ENCODE peak calls at places on chromosomes 13 and 19, in five cellular contexts. E is thoracic aorta; R is CD8-positive, alpha-beta T cell; T is neuronal stem cell; A is endodermal cell. H is an unnamed sample. For H3K4me1, the result is how much of the 10 kb centered on the place peaks cover.

GRCh38 chr19:30229524-30230174 is 142.5 kb upstream of the ZNF536 start:
- DNase-seq in E (no peak), R (no peak), T (no peak), A (peak), H (peak)

GRCh38 chr13:90483906-90484305 is 863.6 kb upstream of the MIR17HG start:
- DNase-seq in E (no peak), R (no peak), T (no peak), A (no peak), H (no peak)

GRCh38 chr19:49282184-49282583 is 42.8 kb downstream of the SLC6A16 start:
- DNase-seq in E (no peak), R (no peak), T (no peak), A (no peak), H (no peak)

GRCh38 chr13:74715718-74716117 is 581.5 kb upstream of the KLF12 start:
- DNase-seq in E (no peak), R (no peak), T (no peak), A (no peak), H (no peak)

GRCh38 chr13:34070544-34071303 is 252.8 kb downstream of the RFC3 start:
- DNase-seq in E (no peak), R (no peak), T (no peak), A (no peak), H (no peak)

GRCh38 chr13:75691183-75691582 is 55.1 kb downstream of the LMO7 start:
- DNase-seq in E (no peak), R (no peak), T (no peak), A (no peak), H (no peak)

GRCh38 chr19:35041548-35042055 is at the start of gene HPN:
- DNase-seq in E (no peak), R (no peak), T (no peak), A (peak), H (no peak)

GRCh38 chr19:15529774-15530372 is 21.5 kb downstream of the CYP4F22 start:
- DNase-seq in E (no peak), R (no peak), T (no peak), A (no peak), H (no peak)

GRCh38 chr13:111139874-111140561 is 24.9 kb downstream of the ARHGEF7 start:
- DNase-seq in E (no peak), R (no peak), T (no peak), A (no peak), H (no peak)

GRCh38 chr13:27273658-27274425 is 3.2 kb downstream of the RASL11A start:
- DNase-seq in E (peak), R (no peak), T (no peak), A (peak), H (no peak)

GRCh38 chr19:48627211-48627864 is 8.0 kb downstream of the SPHK2 start:
- DNase-seq in E (no peak), R (peak), T (no peak), A (peak), H (no peak)

GRCh38 chr13:48653074-48654054 is at the start of gene CYSLTR2:
- DNase-seq in E (no peak), R (no peak), T (no peak), A (no peak), H (no peak)

GRCh38 chr13:98482476-98483444 is 94.1 kb downstream of the STK24 start:
- DNase-seq in E (no peak), R (no peak), T (no peak), A (peak), H (no peak)
- H3K4me1 ChIP-seq in E (under half), R (under half), T (under half), A (under half), H (half or more)

DNA sequence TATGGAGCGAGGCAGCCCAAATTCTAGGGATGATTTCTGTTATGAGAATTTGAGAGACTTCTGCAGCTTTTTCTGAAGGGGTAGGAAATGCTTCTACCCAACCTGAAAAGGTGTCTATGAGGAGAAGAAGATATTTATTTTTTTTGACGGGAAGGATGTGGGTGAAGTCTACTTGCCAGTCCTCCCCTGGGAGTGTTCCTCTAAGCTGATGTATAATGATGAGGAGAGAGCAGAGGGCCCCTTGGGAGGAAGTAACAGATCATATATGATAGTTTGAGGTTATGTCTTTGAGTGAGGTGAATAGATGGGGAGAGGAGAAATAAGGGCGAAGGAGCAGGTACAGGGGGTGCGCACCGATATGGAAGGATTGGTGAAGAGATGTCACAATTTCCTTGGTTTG is 910.6 kb upstream of the SLITRK5 start:
- DNase-seq in E (no peak), R (no peak), T (no peak), A (no peak), H (no peak)
- H3K4me3 ChIP-seq in E (no peak), R (no peak), T (no peak), A (no peak), H (no peak)

GRCh38 chr19:13984875-13985741 is 21.0 kb downstream of the RFX1 start:
- DNase-seq in E (no peak), R (no peak), T (no peak), A (no peak), H (no peak)
- H3K4me1 ChIP-seq in E (under half), R (half or more), T (under half), A (under half), H (under half)

DNA sequence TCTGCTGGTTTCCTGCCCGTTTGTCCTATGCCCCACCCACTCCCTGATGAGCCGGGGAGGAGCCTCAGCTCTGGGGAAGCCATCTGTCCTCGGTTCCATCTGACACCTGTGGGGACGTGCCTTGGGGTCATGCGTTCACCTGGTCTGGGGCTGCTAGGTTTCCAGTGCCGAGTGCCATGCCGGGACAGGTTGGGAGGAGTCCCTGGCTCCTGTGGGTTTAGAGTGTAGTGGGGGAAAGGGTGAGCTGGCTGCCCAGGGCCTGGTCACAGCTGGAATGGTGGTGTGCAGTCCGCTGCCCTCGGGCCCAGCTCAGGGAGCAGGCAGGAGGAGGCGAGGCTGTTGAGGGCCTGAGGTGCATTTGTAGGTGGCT is 2.5 kb downstream of the KDM4B start:
- DNase-seq in E (no peak), R (peak), T (no peak), A (peak), H (peak)
- H3K4me3 ChIP-seq in E (peak), R (no peak), T (peak), A (peak), H (peak)

DNA sequence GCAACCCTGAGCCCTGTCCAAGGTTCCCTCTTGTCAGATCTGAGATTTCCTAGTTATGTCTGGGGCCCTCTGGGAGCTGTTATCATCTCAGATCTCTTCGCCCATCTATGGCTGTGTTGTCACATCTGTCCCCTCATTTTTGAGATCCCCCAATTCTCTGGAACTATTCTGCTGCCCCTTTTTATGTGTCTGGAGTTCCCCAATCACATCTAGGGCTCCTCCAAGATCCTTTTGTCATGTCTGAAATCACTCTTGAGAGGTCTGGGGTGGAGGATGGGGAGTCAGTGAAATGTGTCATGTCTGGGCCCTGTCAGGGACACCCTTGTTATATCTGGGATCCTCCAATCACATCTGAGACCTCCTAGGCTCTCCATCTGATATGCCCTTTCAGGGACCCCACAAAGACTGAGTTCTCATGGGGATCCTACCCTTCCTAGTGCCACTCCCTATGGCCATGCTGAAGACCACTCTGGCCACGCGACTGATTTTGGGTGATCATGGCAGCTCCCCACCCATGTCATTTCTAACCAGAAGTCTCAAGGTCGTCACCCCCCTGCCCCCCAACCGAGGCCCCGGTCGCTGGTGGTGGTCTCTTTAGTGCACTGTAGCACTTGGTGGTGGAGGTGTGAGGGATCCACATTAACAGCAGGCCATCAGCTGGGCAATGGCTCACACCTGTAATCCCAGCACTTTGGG is 3.8 kb upstream of the MYBPC2 start:
- DNase-seq in E (no peak), R (no peak), T (no peak), A (peak), H (no peak)
- H3K4me1 ChIP-seq in E (under half), R (under half), T (under half), A (under half), H (under half)

DNA sequence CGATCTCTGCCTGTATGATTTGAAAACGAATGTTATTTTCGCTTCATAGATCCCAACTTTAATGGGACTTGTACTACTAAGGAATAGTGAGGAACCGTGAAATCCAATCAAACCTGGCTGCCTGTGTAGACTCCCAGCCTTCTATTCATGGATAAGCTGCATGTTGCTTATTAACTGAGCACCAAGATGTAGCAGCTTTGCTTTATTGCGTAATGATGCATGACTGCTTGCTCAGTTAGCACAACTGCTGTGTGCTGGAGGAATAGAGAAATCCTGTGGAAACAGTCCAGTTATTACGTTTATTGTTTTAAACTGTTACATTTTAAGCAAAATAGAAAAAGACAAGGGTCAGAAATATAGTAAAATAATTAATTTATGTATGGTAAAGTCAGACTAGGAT is 108.2 kb downstream of the SHISA2 start:
- DNase-seq in E (no peak), R (no peak), T (no peak), A (no peak), H (no peak)
- H3K4me3 ChIP-seq in E (no peak), R (no peak), T (no peak), A (no peak), H (no peak)

H was measured in BE2C.